ENCODE peak calls at places on chromosome 5, in five cellular contexts. O, Y, C, R and H are unnamed samples.

GRCh38 chr5:107063511-107063910 is 607.2 kb downstream of the EFNA5 start:
- DNase-seq in Y (peak; percentile 40), R (no peak), C (no peak), O (no peak), H (no peak)

GRCh38 chr5:72619251-72619650 is 112.0 kb upstream of the ZNF366 start:
- DNase-seq in R (no peak), Y (no peak), O (no peak), C (no peak), H (no peak)

GRCh38 chr5:179187681-179188575 is 127.8 kb downstream of the ZNF354C start:
- DNase-seq in O (no peak), Y (no peak), R (no peak), C (no peak), H (no peak)

GRCh38 chr5:32865475-32865874 is 154.4 kb downstream of the NPR3 start:
- DNase-seq in O (no peak), C (no peak), Y (no peak), R (no peak), H (no peak)

GRCh38 chr5:172910828-172911627 is 48.2 kb upstream of the RPL26L1 start:
- DNase-seq in Y (peak; percentile 36), R (peak; percentile 55), O (peak; percentile 46), C (peak; percentile 42), H (no peak)

GRCh38 chr5:170306381-170306790 is 8.8 kb upstream of the LCP2 start:
- DNase-seq in O (peak; percentile 31), C (no peak), R (peak; percentile 70), Y (peak; percentile 4), H (no peak)

GRCh38 chr5:72558383-72558782 is 51.2 kb upstream of the ZNF366 start:
- DNase-seq in R (no peak), O (no peak), Y (no peak), C (peak; percentile 13), H (no peak)

GRCh38 chr5:16467363-16468219 is 2.0 kb upstream of the ZNF622 start:
- DNase-seq in C (no peak), R (no peak), Y (peak; percentile 80), O (no peak), H (no peak)

GRCh38 chr5:173926359-173926758 is 38.2 kb downstream of the CPEB4 start:
- DNase-seq in C (peak; percentile 70), R (no peak), O (peak; percentile 53), Y (no peak), H (peak; percentile 66)

GRCh38 chr5:73150872-73151271 is 22.1 kb upstream of the TMEM174 start:
- DNase-seq in Y (no peak), C (no peak), R (no peak), O (no peak), H (no peak)

GRCh38 chr5:16888694-16889124 is 47.4 kb downstream of the MYO10 start:
- DNase-seq in O (no peak), Y (peak; percentile 61), C (no peak), R (no peak), H (no peak)

GRCh38 chr5:79416499-79416898 is 97.4 kb downstream of the HOMER1 start:
- DNase-seq in O (no peak), Y (no peak), C (no peak), R (no peak), H (no peak)

GRCh38 chr5:6822068-6822467 is 108.8 kb downstream of the TENT4A start:
- DNase-seq in Y (no peak), R (no peak), C (peak; percentile 50), O (no peak), H (no peak)

GRCh38 chr5:23525751-23526150 is 18.3 kb downstream of the PRDM9 start:
- DNase-seq in Y (no peak), R (no peak), C (no peak), O (no peak), H (no peak)

GRCh38 chr5:57900356-57900944 is 417.8 kb upstream of the ACTBL2 start:
- DNase-seq in R (no peak), Y (no peak), C (no peak), O (peak; percentile 38), H (no peak)

GRCh38 chr5:42912184-42912766 is 100.6 kb upstream of the SELENOP start:
- DNase-seq in C (no peak), Y (peak; percentile 32), R (no peak), O (no peak), H (no peak)

GRCh38 chr5:56638768-56639238 is 176.5 kb upstream of the MAP3K1 start:
- DNase-seq in R (no peak), Y (peak; percentile 69), O (no peak), C (no peak), H (no peak)

GRCh38 chr5:66354407-66354806 is 210.3 kb downstream of the SREK1 start:
- DNase-seq in Y (no peak), O (no peak), C (no peak), R (no peak), H (no peak)

GRCh38 chr5:69086206-69086605 is 7.6 kb upstream of the SLC30A5 start:
- DNase-seq in C (no peak), O (no peak), R (no peak), Y (no peak), H (no peak)

GRCh38 chr5:154756203-154756870 is 1.2 kb downstream of the LARP1 start:
- DNase-seq in C (no peak), Y (peak; percentile 31), R (peak; percentile 50), O (peak; percentile 63), H (no peak)

GRCh38 chr5:157366741-157367684 is 93.0 kb upstream of the NIPAL4 start:
- DNase-seq in O (no peak), C (no peak), R (no peak), Y (no peak), H (no peak)

GRCh38 chr5:124528838-124529237 is 217.6 kb downstream of the ZNF608 start:
- DNase-seq in C (no peak), R (no peak), O (no peak), Y (no peak), H (no peak)

GRCh38 chr5:17482784-17483183 is 15.2 kb upstream of the TAF11L2 start:
- DNase-seq in C (no peak), O (no peak), Y (no peak), R (no peak), H (no peak)

GRCh38 chr5:28862137-28862859 is 1823.9 kb upstream of the CDH9 start:
- DNase-seq in C (no peak), R (no peak), Y (no peak), O (no peak), H (no peak)

GRCh38 chr5:81698806-81699205 is 52.1 kb downstream of the SSBP2 start:
- DNase-seq in C (no peak), Y (no peak), O (no peak), R (no peak), H (no peak)

GRCh38 chr5:181248277-181248676 is 4.6 kb upstream of the RACK1 start:
- DNase-seq in Y (no peak), R (no peak), C (no peak), O (no peak), H (no peak)
- H3K4me3 ChIP-seq in Y (peak overlapping the region; percentile 92), R (peak overlapping the region; percentile 79), C (peak overlapping the region; percentile 91), O (no peak overlapping the region), H (peak overlapping the region; percentile 96)

DNA sequence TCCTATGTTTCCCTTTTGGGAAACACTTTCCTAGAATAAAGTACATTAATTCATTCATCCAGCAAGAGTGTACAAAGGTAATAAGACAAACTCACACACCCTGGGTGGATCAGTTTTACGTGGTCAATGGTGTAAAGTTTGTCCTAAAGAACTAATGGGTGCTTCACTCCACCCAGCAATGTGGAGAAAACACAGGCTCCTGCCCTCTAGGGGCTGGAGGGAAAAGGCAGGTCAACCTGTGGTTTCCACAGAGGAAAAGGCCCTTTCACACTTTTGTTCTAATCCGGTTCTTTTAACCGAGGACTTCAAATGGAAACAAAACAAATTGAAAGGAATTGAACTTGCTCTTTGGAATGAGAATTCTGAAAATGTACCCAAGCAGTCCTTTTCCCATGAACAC is 80.9 kb upstream of the SPOCK1 start:
- DNase-seq in C (no peak), O (no peak), Y (no peak), R (no peak), H (no peak)
- TF ChIP-seq CTCF in C (no peak), O (no peak), Y (peak; percentile 52), R (no peak), H (peak; percentile 35)

GRCh38 chr5:134552301-134552700 is 26.8 kb downstream of the JADE2 start:
- DNase-seq in C (no peak), R (peak; percentile 93), Y (peak; percentile 55), O (peak; percentile 85), H (no peak)

GRCh38 chr5:134555223-134555790 is 29.8 kb downstream of the JADE2 start:
- DNase-seq in O (no peak), C (no peak), Y (no peak), R (no peak), H (no peak)

GRCh38 chr5:134553816-134554215 is 28.3 kb downstream of the JADE2 start:
- DNase-seq in O (no peak), Y (no peak), R (no peak), C (no peak), H (no peak)

GRCh38 chr5:134555889-134556311 is 30.4 kb downstream of the JADE2 start:
- DNase-seq in Y (peak; percentile 38), R (peak; percentile 40), O (peak; percentile 50), C (peak; percentile 40), H (no peak)

GRCh38 chr5:134554319-134555222 is 29.1 kb downstream of the JADE2 start:
- DNase-seq in O (peak; percentile 40), C (peak; percentile 31), R (peak; percentile 64), Y (no peak), H (peak; percentile 100)
- H3K4me3 ChIP-seq in O (no peak overlapping the region), C (no peak overlapping the region), R (no peak overlapping the region), Y (no peak overlapping the region), H (no peak overlapping the region)

GRCh38 chr5:84304591-84304990 is 80.1 kb downstream of the EDIL3 start:
- DNase-seq in R (no peak), O (no peak), C (no peak), Y (no peak), H (no peak)
- TF ChIP-seq CTCF in R (no peak), O (no peak), C (no peak), Y (no peak), H (no peak)

GRCh38 chr5:180787025-180787424 is 15.6 kb downstream of the MGAT1 start:
- DNase-seq in R (no peak), C (no peak), O (no peak), Y (no peak), H (no peak)

GRCh38 chr5:180785151-180785781 is 17.3 kb downstream of the MGAT1 start:
- DNase-seq in C (no peak), R (no peak), O (peak; percentile 60), Y (no peak), H (no peak)

GRCh38 chr5:180786398-180787005 is 16.1 kb downstream of the MGAT1 start:
- DNase-seq in O (no peak), R (no peak), C (no peak), Y (no peak), H (no peak)

GRCh38 chr5:180784497-180785097 is 18.0 kb downstream of the MGAT1 start:
- DNase-seq in Y (peak; percentile 57), O (peak; percentile 86), R (peak; percentile 80), C (peak; percentile 87), H (peak; percentile 69)

DNA sequence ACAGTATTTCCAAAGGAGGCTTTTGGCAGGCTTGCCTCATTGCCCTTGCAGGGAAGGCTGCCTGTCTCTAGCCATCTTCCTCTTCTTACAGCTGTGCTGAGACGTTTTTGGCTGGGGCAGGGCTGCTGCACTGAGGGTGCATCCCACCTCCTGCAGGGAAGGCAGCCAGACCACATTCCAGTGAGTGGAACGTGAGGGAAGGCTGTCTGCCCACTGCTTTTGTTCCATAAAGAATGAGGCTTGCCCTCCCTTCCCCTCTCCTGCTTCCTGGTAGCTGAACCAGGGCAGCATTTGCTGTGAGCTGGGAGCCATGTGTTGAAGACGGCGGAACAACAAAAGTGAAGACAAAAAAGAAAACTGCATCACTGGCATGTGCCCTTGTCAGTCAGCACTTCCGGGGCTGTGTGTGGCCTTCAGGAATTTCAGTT is 16.8 kb downstream of the MGAT1 start:
- DNase-seq in O (peak; percentile 55), Y (peak; percentile 40), C (no peak), R (peak; percentile 60), H (no peak)
- H3K4me3 ChIP-seq in O (no peak overlapping the region), Y (no peak overlapping the region), C (no peak overlapping the region), R (no peak overlapping the region), H (no peak overlapping the region)

GRCh38 chr5:139246394-139246793 is 47.1 kb upstream of the MATR3 start:
- DNase-seq in R (no peak), O (no peak), Y (peak; percentile 48), C (peak; percentile 41), H (no peak)
- TF ChIP-seq CTCF in R (no peak), O (no peak), Y (no peak), C (no peak), H (no peak)